ENCODE peak calls at places on chromosomes 1 and 21, in nine cellular contexts. W, P, T, G, K, U, I, O and A are unnamed samples.

GRCh38 chr1:213381572-213382084 is 330.6 kb downstream of the RPS6KC1 start:
- DNase-seq in W (no peak), P (peak), T (no peak), G (no peak), K (no peak), U (peak), I (no peak), O (no peak), A (peak)

GRCh38 chr1:39688706-39689105 is 2.5 kb downstream of the HPCAL4 start:
- DNase-seq in W (no peak), P (peak), T (no peak), G (no peak), K (no peak), U (no peak), I (no peak), O (no peak), A (peak)

GRCh38 chr21:42436914-42437313 is 33.2 kb downstream of the UBASH3A start:
- DNase-seq in W (no peak), P (no peak), T (no peak), G (no peak), K (no peak), U (no peak), I (no peak), O (no peak), A (no peak)

GRCh38 chr1:1084372-1085170 is 10.5 kb upstream of the RNF223 start:
- DNase-seq in W (peak), P (no peak), T (no peak), G (no peak), K (no peak), U (no peak), I (no peak), O (no peak), A (no peak)

GRCh38 chr21:43278766-43279577 is 110.2 kb downstream of the CRYAA start:
- DNase-seq in W (no peak), P (no peak), T (no peak), G (no peak), K (no peak), U (no peak), I (no peak), O (no peak), A (no peak)

GRCh38 chr1:15883326-15883725 is 35.8 kb downstream of the SPEN start:
- DNase-seq in W (no peak), P (peak), T (no peak), G (no peak), K (no peak), U (no peak), I (no peak), O (no peak), A (no peak)

GRCh38 chr1:68346192-68346808 is 103.5 kb downstream of the RPE65 start:
- DNase-seq in W (no peak), P (peak), T (peak), G (no peak), K (no peak), U (peak), I (no peak), O (no peak), A (peak)

GRCh38 chr1:244419004-244419403 is 32.7 kb downstream of the ADSS2 start:
- DNase-seq in W (no peak), P (no peak), T (no peak), G (no peak), K (no peak), U (no peak), I (no peak), O (no peak), A (no peak)

GRCh38 chr1:6358144-6358624 is 35.4 kb downstream of the ACOT7 start:
- DNase-seq in W (no peak), P (peak), T (no peak), G (no peak), K (no peak), U (peak), I (peak), O (no peak), A (peak)

GRCh38 chr1:6353948-6354658 is 39.5 kb downstream of the ACOT7 start:
- DNase-seq in W (no peak), P (no peak), T (no peak), G (peak), K (no peak), U (no peak), I (no peak), O (no peak), A (peak)

GRCh38 chr1:9908846-9909221 is 1.2 kb downstream of the CTNNBIP1 start:
- DNase-seq in W (no peak), P (no peak), T (no peak), G (no peak), K (no peak), U (no peak), I (no peak), O (no peak), A (no peak)

GRCh38 chr1:208551609-208552008 is 307.4 kb upstream of the PLXNA2 start:
- DNase-seq in W (no peak), P (no peak), T (no peak), G (no peak), K (no peak), U (no peak), I (no peak), O (no peak), A (no peak)

GRCh38 chr1:67853704-67854103 is 20.4 kb upstream of the GNG12 start:
- DNase-seq in W (no peak), P (peak), T (peak), G (peak), K (no peak), U (peak), I (no peak), O (no peak), A (peak)

GRCh38 chr1:31318146-31318545 is 21.3 kb downstream of the ZCCHC17 start:
- DNase-seq in W (no peak), P (no peak), T (no peak), G (no peak), K (no peak), U (no peak), I (no peak), O (no peak), A (no peak)

GRCh38 chr1:218402771-218403110 is 57.6 kb downstream of the TGFB2 start:
- DNase-seq in W (no peak), P (no peak), T (no peak), G (no peak), K (no peak), U (no peak), I (no peak), O (no peak), A (no peak)

GRCh38 chr1:230891984-230892383 is 23.7 kb upstream of the C1orf198 start:
- DNase-seq in W (no peak), P (no peak), T (no peak), G (no peak), K (no peak), U (no peak), I (no peak), O (no peak), A (no peak)